ENCODE peak calls at places on chromosomes 11 and 22, in four cellular contexts. A is thoracic aorta, P is IMR-90, V is pancreas. E is an unnamed sample.

GRCh38 chr11:66311470-66311964 is 5.3 kb downstream of the CD248 start:
- DNase-seq in A (no peak), P (no peak), V (no peak), E (no peak)

GRCh38 chr22:27771637-27772369 is 29.8 kb downstream of the MN1 start:
- DNase-seq in A (no peak), P (no peak), V (no peak), E (no peak)

GRCh38 chr22:27195104-27195503 is 537.7 kb downstream of the MIAT start:
- DNase-seq in A (no peak), P (peak; percentile 8), V (no peak), E (no peak)

GRCh38 chr11:32870676-32871075 is 21.9 kb upstream of the QSER1 start:
- DNase-seq in A (no peak), P (no peak), V (no peak), E (peak; percentile 20)

GRCh38 chr11:26704249-26704648 is 17.6 kb downstream of the SLC5A12 start:
- DNase-seq in A (no peak), P (no peak), V (no peak), E (no peak)

GRCh38 chr11:124646148-124646547 is 23.5 kb downstream of the TBRG1 start:
- DNase-seq in A (no peak), P (no peak), V (no peak), E (no peak)

GRCh38 chr11:85769758-85770157 is 41.2 kb downstream of the SYTL2 start:
- DNase-seq in A (no peak), P (no peak), V (no peak), E (no peak)

GRCh38 chr11:44939673-44940072 is 11.0 kb downstream of the TP53I11 start:
- DNase-seq in A (no peak), P (no peak), V (no peak), E (no peak)

GRCh38 chr11:124863137-124863825 is 2.0 kb upstream of the ROBO3 start:
- DNase-seq in A (no peak), P (peak; percentile 35), V (no peak), E (no peak)

GRCh38 chr11:73186294-73186850 is 31.7 kb upstream of the P2RY2 start:
- DNase-seq in A (no peak), P (no peak), V (no peak), E (no peak)

GRCh38 chr11:8503872-8504491 is 90.0 kb downstream of the STK33 start:
- DNase-seq in A (no peak), P (no peak), V (no peak), E (no peak)

GRCh38 chr22:37764622-37765021 is 43.1 kb upstream of the GCAT start:
- DNase-seq in A (no peak), P (no peak), V (no peak), E (no peak)

GRCh38 chr11:36376315-36376887 is 80.3 kb downstream of the PRR5L start:
- DNase-seq in A (no peak), P (peak; percentile 18), V (peak; percentile 32), E (no peak)

GRCh38 chr11:2531277-2531986 is 86.6 kb downstream of the KCNQ1 start:
- DNase-seq in A (no peak), P (peak; percentile 38), V (peak; percentile 61), E (peak; percentile 73)

GRCh38 chr11:134228625-134229024 is 4.2 kb downstream of the VPS26B start:
- DNase-seq in A (no peak), P (no peak), V (no peak), E (peak; percentile 36)

GRCh38 chr11:22407899-22408298 is 69.7 kb downstream of the SLC17A6 start:
- DNase-seq in A (no peak), P (no peak), V (no peak), E (no peak)

GRCh38 chr22:49965291-49966040 is 4.9 kb downstream of the PIM3 start:
- DNase-seq in A (no peak), P (no peak), V (peak; percentile 31), E (peak; percentile 17)

GRCh38 chr11:107501713-107502112 is 44.1 kb upstream of the CWF19L2 start:
- DNase-seq in A (no peak), P (no peak), V (no peak), E (no peak)
- TF ChIP-seq CTCF in A (no peak), P (no peak), V (no peak), E (no peak)

GRCh38 chr22:20634560-20635226 is 127.3 kb downstream of the MED15 start:
- DNase-seq in A (no peak), P (no peak), V (no peak), E (no peak)

GRCh38 chr22:20637740-20638139 is 130.3 kb downstream of the MED15 start:
- DNase-seq in A (no peak), P (no peak), V (no peak), E (no peak)

GRCh38 chr22:20636075-20636812 is 128.8 kb downstream of the MED15 start:
- DNase-seq in A (no peak), P (no peak), V (no peak), E (no peak)

GRCh38 chr22:20636945-20637344 is 129.5 kb downstream of the MED15 start:
- DNase-seq in A (no peak), P (no peak), V (no peak), E (no peak)

DNA sequence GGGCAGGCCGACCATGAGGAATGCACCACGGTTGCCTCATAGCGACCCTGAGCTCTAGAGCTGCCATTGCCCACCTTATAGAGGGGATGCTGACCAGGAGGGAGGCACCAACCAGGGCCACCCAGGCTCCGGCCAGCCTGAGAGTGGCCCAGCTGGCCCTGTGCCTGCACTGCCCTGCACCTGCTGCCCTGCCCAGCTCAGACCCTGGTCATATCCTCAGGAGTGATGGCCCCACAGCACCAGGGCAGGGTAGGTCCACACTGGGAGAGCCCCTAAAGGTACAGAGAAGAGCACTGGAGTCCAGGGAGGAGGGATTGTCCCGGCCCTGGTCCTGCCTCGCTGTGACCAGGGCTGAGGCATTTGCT is 127.8 kb downstream of the MED15 start:
- DNase-seq in A (no peak), P (no peak), V (no peak), E (no peak)
- TF ChIP-seq CTCF in A (no peak), P (no peak), V (no peak), E (no peak)

DNA sequence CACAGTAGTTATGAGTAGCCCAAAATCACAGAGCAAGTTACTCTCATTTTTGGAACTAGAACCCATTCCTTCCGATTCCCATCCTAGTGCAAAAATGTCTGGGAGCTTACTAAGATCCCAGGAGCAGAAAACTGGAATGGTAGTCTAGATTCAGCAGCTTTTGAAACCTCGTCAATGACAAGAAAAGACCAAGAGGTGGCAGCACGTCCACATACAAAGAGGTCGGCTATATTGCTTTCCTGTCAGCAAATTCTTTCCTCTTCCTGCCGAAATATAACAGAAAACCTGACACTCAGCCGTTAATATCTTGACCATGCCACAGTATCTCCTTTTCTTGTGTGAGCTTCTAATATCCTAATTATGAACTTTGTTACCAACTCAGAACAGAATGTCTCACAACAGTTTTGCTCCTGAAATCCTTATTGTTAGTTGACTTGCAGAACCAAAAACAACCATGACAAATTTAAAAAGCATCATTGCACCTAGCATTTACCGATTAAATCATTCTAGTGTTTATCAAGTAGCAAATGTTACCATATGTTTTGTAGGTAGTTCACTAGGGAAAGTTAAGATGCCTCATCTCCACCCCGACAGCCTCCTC is 92.8 kb upstream of the OR9G4 start:
- DNase-seq in A (no peak), P (peak; percentile 56), V (peak; percentile 27), E (no peak)
- TF ChIP-seq CTCF in A (peak; percentile 60), P (peak; percentile 73), V (peak; percentile 32), E (peak; percentile 37)

GRCh38 chr11:60918941-60919275 is 5.0 kb downstream of the TMEM109 start:
- DNase-seq in A (no peak), P (peak; percentile 40), V (no peak), E (no peak)
- TF ChIP-seq CTCF in A (no peak), P (no peak), V (no peak), E (no peak)

DNA sequence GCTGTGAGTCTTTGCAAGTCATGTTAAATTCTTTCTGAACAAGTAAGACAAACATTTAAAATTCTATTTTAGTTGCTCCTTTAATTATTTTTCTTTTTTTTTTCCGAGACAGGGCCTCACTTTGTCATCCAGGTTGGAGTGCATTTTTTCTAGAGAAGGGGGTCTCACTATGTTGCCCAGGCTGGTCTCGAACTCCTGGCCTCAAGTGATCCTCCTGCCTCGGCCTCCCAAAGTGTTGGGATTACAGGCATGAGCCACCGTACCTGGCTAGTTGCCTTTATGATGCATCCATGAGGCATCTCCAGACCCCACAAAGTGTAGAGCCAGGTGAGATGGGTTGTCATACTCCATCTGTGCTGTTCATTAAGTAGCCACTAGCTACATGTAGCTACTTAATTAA is 4.4 kb downstream of the ATXN10 start:
- DNase-seq in A (no peak), P (no peak), V (no peak), E (no peak)
- TF ChIP-seq CTCF in A (no peak), P (no peak), V (no peak), E (no peak)

GRCh38 chr11:131980199-131980598 is 609.8 kb downstream of the NTM start:
- DNase-seq in A (no peak), P (no peak), V (no peak), E (no peak)
- TF ChIP-seq CTCF in A (no peak), P (no peak), V (no peak), E (no peak)

DNA sequence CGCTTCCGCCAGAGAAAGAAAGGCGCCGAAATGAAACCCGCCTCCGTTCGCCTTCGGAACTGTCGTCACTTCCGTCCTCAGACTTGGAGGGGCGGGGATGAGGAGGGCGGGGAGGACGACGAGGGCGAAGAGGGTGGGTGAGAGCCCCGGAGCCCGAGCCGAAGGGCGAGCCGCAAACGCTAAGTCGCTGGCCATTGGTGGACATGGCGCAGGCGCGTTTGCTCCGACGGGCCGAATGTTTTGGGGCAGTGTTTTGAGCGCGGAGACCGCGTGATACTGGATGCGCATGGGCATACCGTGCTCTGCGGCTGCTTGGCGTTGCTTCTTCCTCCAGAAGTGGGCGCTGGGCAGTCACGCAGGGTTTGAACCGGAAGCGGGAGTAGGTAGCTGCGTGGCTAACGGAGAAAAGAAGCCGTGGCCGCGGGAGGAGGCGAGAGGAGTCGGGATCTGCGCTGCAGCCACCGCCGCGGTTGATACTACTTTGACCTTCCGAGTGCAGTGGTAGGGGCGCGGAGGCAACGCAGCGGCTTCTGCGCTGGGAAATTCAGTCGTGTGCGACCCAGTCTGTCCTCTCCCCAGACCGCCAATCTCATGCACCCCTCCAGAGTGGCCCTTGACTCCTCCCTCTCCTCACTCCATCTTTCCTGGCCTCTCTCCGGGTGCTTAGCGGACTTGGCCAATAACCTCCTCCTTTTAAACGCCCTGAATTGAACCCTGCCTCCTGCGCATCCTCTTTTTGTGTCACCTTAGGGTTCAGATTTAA is at the start of gene ATM:
- DNase-seq in A (peak; percentile 92), P (peak; percentile 99), V (peak; percentile 99), E (peak; percentile 98)
- TF ChIP-seq CTCF in A (peak; percentile 46), P (peak; percentile 93), V (peak; percentile 42), E (peak; percentile 64)

DNA sequence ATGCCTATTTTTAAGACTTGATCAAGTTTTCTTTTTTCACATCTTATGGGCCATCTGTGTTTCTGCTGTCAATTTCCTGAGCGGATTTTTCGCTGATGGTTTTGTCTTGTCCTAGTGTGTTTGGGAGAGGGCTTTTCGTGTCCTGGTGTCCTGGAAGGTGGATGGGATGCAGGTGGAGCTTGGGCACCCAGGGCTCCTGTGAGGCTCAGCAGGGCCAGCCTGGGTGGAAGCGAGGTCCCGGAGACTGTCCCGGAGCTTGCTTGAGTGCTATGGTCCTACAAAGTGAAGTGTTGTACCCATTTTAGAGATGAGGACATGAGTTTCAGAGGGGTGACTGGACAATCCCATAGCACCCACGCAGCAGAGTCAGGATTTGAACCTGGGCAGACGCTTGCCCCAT is 64.0 kb downstream of the TBC1D22A start:
- DNase-seq in A (no peak), P (no peak), V (no peak), E (no peak)
- TF ChIP-seq CTCF in A (no peak), P (no peak), V (no peak), E (no peak)

GRCh38 chr11:469684-470667 is 19.9 kb downstream of the PTDSS2 start:
- DNase-seq in A (no peak), P (peak; percentile 81), V (no peak), E (no peak)
- TF ChIP-seq CTCF in A (peak; percentile 33), P (peak; percentile 46), V (no peak), E (no peak)